ENCODE peak calls at places on chromosomes 6 and 20, in four cellular contexts. W is HepG2, Q is H1, V is GM12878. F is an unnamed sample.

GRCh38 chr20:58868795-58869194 is 16.3 kb downstream of the GNAS start:
- DNase-seq in W (no peak), Q (no peak), V (no peak), F (no peak)

GRCh38 chr6:14202947-14203346 is 85.4 kb downstream of the CD83 start:
- DNase-seq in W (no peak), Q (no peak), V (no peak), F (no peak)

GRCh38 chr20:50304883-50305635 is 114.4 kb downstream of the CEBPB start:
- DNase-seq in W (peak; percentile 92), Q (no peak), V (no peak), F (no peak)

GRCh38 chr6:5990776-5991175 is 15.9 kb downstream of the NRN1 start:
- DNase-seq in W (no peak), Q (no peak), V (no peak), F (no peak)

GRCh38 chr20:62641749-62642665 is at the start of gene SLCO4A1:
- DNase-seq in W (peak; percentile 59), Q (no peak), V (no peak), F (no peak)

GRCh38 chr20:8790442-8791074 is 278.3 kb upstream of the PLCB4 start:
- DNase-seq in W (peak; percentile 61), Q (no peak), V (no peak), F (peak; percentile 28)

GRCh38 chr6:20534906-20535305 is 649 bp downstream of the CDKAL1 start:
- DNase-seq in W (no peak), Q (no peak), V (no peak), F (no peak)

GRCh38 chr6:111604259-111605099 is 1.2 kb downstream of the TRAF3IP2 start:
- DNase-seq in W (no peak), Q (no peak), V (no peak), F (no peak)

GRCh38 chr6:105029581-105029980 is 72.7 kb downstream of the LIN28B start:
- DNase-seq in W (no peak), Q (no peak), V (no peak), F (no peak)

GRCh38 chr6:132887204-132887603 is 72.8 kb downstream of the RPS12 start:
- DNase-seq in W (no peak), Q (no peak), V (no peak), F (no peak)

GRCh38 chr6:135624402-135625297 is 127.1 kb upstream of the AHI1 start:
- DNase-seq in W (no peak), Q (no peak), V (no peak), F (no peak)

GRCh38 chr20:63415418-63416108 is 54.4 kb upstream of the CHRNA4 start:
- DNase-seq in W (no peak), Q (no peak), V (no peak), F (no peak)

GRCh38 chr6:130906736-130907381 is 79.7 kb downstream of the SMLR1 start:
- DNase-seq in W (no peak), Q (no peak), V (no peak), F (no peak)

GRCh38 chr20:35001596-35002362 is 46.1 kb downstream of the MYH7B start:
- DNase-seq in W (no peak), Q (no peak), V (no peak), F (no peak)

GRCh38 chr20:36656733-36657132 is 10.7 kb upstream of the SLA2 start:
- DNase-seq in W (no peak), Q (no peak), V (no peak), F (no peak)

GRCh38 chr6:36323062-36323461 is 13.6 kb downstream of the BNIP5 start:
- DNase-seq in W (no peak), Q (no peak), V (no peak), F (no peak)

GRCh38 chr20:58693226-58694006 is 816 bp downstream of the NPEPL1 start:
- DNase-seq in W (no peak), Q (no peak), V (no peak), F (no peak)

GRCh38 chr6:45650527-45651135 is 272.9 kb upstream of the SUPT3H start:
- DNase-seq in W (no peak), Q (no peak), V (no peak), F (no peak)

DNA sequence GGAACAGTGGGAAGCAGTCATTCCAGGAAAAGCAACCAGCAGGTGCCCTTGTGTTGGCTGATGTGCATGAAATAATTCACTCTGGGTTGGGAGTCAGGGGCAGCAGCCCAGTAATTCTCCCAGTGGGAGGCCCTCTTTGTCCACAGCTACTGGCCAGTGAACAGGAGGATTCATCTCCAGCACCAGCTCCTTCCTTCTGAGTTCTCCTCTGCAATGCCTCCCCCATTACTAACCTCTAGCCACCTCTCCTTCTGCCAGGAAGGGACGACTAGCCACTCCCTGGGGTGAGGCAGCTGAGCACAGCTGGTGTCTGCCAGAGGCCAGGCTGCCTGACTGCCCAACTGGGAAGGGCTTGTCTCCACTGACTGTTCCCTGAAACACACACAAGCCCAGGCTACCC is 12.5 kb upstream of the R3HDML start:
- DNase-seq in W (no peak), Q (no peak), V (no peak), F (peak; percentile 39)
- TF ChIP-seq ZNF274 in W (no peak), Q (no peak), V (no peak), F (no peak)

GRCh38 chr6:148514091-148514850 is 171.6 kb downstream of the SASH1 start:
- DNase-seq in W (no peak), Q (no peak), V (no peak), F (no peak)

GRCh38 chr6:148517518-148517917 is 174.9 kb downstream of the SASH1 start:
- DNase-seq in W (no peak), Q (no peak), V (no peak), F (no peak)

GRCh38 chr6:148516116-148517016 is 173.7 kb downstream of the SASH1 start:
- DNase-seq in W (no peak), Q (no peak), V (no peak), F (no peak)

GRCh38 chr6:148509789-148510581 is 167.3 kb downstream of the SASH1 start:
- DNase-seq in W (no peak), Q (no peak), V (no peak), F (no peak)

DNA sequence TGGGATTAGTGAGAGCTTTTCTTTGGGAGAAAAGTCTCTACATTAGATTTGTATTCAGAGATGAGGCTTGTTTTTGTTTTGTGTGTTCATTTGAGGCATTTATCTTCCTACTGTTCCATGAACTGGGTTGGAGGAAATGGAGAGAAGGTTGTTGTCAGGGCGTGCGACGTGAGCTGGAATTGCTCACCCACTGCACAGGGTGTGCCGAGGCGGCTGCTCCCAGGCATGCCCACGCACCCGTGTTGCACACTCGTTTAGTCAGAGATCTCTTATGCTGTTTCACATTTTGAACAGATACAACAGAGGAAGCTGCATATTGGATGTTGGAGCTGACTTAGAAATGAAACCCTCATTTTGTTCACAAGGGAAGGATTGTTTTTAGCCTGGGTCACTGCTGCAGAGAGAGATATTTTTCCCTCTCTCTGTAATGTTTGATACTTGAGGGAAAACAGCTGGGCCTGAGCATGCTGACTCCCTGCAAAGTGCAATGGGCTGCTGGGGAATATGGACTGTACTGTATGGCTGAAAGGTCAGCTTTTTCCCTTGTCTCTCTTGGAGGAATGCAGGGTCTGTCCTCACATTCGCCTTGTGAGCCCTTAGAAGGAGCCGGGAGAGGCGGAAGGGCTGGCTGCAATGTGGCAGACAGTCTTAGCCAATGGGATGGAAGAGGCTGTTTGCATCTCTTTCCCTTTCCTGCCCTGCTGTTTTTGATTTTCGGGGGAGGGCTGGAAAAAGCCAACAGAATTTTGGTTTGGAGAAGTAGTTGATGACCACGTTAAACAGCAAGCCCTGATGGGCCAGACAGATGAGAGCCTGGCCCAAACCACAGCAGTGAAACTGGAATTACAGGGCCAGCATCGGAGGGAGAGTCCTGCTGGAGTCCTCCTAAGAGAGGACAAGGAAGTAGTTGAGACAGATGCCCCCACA is 170.8 kb downstream of the SASH1 start:
- DNase-seq in W (no peak), Q (no peak), V (no peak), F (no peak)
- TF ChIP-seq SUZ12 in W (no peak), Q (no peak), V (no peak), F (no peak)

GRCh38 chr6:7106752-7107577 is 796 bp upstream of the RREB1 start:
- DNase-seq in W (no peak), Q (no peak), V (no peak), F (no peak)
- H3K9ac ChIP-seq in W (peak overlapping the region; percentile 91), Q (no peak overlapping the region), V (peak overlapping the region; percentile 62), F (peak overlapping the region; percentile 50)

DNA sequence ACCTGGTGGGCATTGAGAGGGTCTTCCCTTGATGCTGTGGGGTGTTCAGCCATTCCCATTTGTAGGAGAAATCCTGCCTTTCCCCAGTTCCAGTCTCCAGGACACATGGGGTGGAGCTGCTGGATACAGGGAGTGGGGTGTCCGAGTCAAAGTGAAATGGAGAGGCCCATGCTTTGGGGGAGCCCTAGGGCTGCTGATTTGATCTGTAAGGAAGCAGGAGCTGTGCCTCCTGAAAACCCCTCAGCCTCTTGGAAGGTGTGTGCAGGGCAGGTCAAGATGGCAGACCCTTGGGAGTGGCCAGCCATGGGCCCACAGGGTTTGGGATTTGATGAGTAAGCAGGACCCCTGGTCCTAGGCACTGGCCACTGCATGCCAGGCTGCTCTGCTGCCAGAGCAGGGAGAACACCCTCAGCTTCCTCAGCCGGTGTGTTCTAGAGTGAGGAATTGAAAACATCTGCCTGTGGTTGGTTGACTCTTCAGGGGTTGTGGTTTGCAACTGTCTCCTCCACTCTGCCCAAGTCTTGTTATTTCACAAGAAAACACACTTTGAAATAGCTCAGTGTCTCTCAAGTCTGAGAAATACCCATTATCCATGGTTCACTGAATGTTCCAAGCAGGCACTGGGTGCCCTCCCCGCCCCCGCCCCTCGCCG is 81.9 kb downstream of the SERAC1 start:
- DNase-seq in W (no peak), Q (no peak), V (no peak), F (no peak)
- TF ChIP-seq ZNF274 in W (no peak), Q (no peak), V (no peak), F (no peak)

DNA sequence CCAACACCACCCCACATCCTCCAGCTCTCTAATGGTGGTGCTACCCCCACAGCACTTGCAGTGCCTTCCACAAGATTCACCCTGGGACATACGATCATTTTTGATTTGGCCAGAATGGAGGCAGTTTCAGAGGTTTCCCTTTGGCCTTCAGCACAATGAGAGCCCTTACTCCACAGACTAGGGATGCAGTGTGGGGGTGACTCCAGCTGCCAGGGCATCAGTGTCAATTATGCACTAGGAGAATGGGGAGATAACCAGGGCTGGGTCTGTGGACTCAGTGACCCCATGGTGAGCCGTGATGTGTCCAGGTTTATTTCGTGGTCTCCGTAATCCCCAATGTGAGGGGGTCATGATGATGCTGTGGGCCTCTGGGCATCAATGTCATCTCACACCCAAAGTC is 31.5 kb upstream of the MICB start:
- DNase-seq in W (no peak), Q (no peak), V (no peak), F (no peak)
- TF ChIP-seq SUZ12 in W (no peak), Q (no peak), V (no peak), F (no peak)

GRCh38 chr6:144149894-144150672 is at the start of gene STX11:
- DNase-seq in W (no peak), Q (peak; percentile 10), V (peak; percentile 57), F (no peak)
- H3K9ac ChIP-seq in W (no peak within 1 kb of the TSS), Q (no peak within 1 kb of the TSS), V (peak within 1 kb of the TSS; percentile 94), F (peak within 1 kb of the TSS; percentile 70)

GRCh38 chr20:10649817-10650200 is 24.0 kb downstream of the JAG1 start:
- DNase-seq in W (no peak), Q (no peak), V (no peak), F (no peak)
- TF ChIP-seq ZNF274 in W (no peak), Q (no peak), V (no peak), F (no peak)